ENCODE peak calls at places on chromosomes 7 and 10, in seven cellular contexts. Q is HFF-Myc, J is NB4, C is lower lobe of right lung, G is uterus, W is left lung, Z is psoas muscle. V is an unnamed sample.

GRCh38 chr7:141558544-141559183 is 7.5 kb downstream of the AGK start:
- DNase-seq in Z (no peak), J (no peak), G (no peak), W (no peak), Q (no peak), C (no peak), V (no peak)

GRCh38 chr10:59176241-59177030 is at the start of gene PHYHIPL:
- DNase-seq in J (no peak), Z (peak), Q (no peak), W (peak), G (no peak), C (peak), V (no peak)

GRCh38 chr7:89771003-89771636 is 383.1 kb upstream of the STEAP1 start:
- DNase-seq in W (no peak), Z (no peak), Q (no peak), J (no peak), C (no peak), G (no peak), V (no peak)

GRCh38 chr7:3272691-3273141 is 28.3 kb upstream of the SDK1 start:
- DNase-seq in W (no peak), Z (no peak), C (no peak), G (no peak), Q (peak), J (no peak), V (no peak)

GRCh38 chr7:159083001-159083697 is 61.5 kb downstream of the VIPR2 start:
- DNase-seq in G (no peak), Q (no peak), J (no peak), C (no peak), W (peak), Z (no peak), V (no peak)

GRCh38 chr7:155643804-155644177 is 670 bp upstream of the RBM33 start:
- DNase-seq in G (no peak), J (no peak), Q (no peak), Z (no peak), C (no peak), W (peak), V (no peak)

GRCh38 chr10:71746344-71747037 is 26.8 kb downstream of the VSIR start:
- DNase-seq in J (peak), Q (no peak), W (no peak), Z (peak), G (peak), C (peak), V (no peak)

GRCh38 chr7:234041-234711 is 41.8 kb downstream of the FAM20C start:
- DNase-seq in W (no peak), C (no peak), Q (no peak), Z (peak), J (no peak), G (no peak), V (no peak)

GRCh38 chr7:16178585-16178984 is 242.8 kb downstream of the CRPPA start:
- DNase-seq in G (no peak), W (no peak), Q (no peak), C (no peak), J (no peak), Z (no peak), V (no peak)

GRCh38 chr7:140035400-140036223 is 27.1 kb downstream of the PARP12 start:
- DNase-seq in G (no peak), Q (peak), J (no peak), C (no peak), W (no peak), Z (no peak), V (peak)

GRCh38 chr10:77392236-77392721 is 245.3 kb downstream of the KCNMA1 start:
- DNase-seq in Z (no peak), G (peak), W (no peak), Q (peak), C (no peak), J (no peak), V (peak)

GRCh38 chr7:95599069-95599468 is 2.8 kb upstream of the PDK4 start:
- DNase-seq in Q (no peak), Z (no peak), W (no peak), G (no peak), C (no peak), J (no peak), V (no peak)
- TF ChIP-seq CTCF in Q (no peak), Z (no peak), W (no peak), G (no peak), C (no peak), J (no peak), V (no peak)

GRCh38 chr7:38335123-38335489 is 61.7 kb upstream of the TARP start:
- DNase-seq in G (no peak), J (no peak), Z (no peak), C (no peak), W (no peak), Q (no peak), V (no peak)
- H3K4me3 ChIP-seq in G (no peak), J (peak), Z (no peak), C (peak), W (no peak), Q (no peak), V (no peak)

GRCh38 chr7:84914598-84914997 is 272.3 kb downstream of the SEMA3D start:
- DNase-seq in G (no peak), J (no peak), Z (no peak), Q (no peak), W (no peak), C (no peak), V (no peak)
- TF ChIP-seq CTCF in G (no peak), J (no peak), Z (no peak), Q (no peak), W (no peak), C (no peak), V (no peak)

DNA sequence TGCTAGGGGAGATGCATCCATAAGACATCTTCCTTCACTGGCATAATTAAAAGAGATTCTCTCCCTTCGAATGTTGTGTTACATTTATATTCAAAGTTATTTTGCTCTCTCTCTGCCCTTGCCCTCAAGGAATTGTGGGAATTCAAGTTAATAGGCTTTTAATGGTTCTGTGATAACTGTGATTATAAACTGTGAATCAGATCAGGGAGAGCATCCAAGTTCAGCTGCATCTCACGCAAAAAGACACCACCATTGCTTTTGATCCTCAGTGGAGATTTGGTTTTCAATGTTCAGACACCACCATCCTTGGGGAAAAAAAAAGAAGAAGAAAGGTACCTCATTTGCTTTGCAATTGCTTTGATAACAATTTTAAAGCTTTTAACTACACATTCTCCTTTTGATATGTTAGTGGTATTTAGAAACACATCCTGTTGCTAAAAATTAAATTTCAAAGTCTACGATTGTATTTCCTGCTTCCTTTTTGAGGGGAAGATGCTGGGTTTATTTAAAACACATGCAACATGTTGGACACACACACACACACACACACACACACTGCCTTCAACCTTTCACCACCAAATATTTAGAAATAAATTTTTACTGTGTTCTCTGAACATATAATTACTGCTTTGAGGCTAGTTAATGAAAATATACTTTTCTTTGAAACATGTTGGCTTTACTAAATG is 9.4 kb upstream of the TEX36 start:
- DNase-seq in C (no peak), W (no peak), J (no peak), Z (no peak), G (no peak), Q (no peak), V (peak)
- H3K4me3 ChIP-seq in C (no peak), W (no peak), J (no peak), Z (no peak), G (no peak), Q (no peak), V (no peak)

DNA sequence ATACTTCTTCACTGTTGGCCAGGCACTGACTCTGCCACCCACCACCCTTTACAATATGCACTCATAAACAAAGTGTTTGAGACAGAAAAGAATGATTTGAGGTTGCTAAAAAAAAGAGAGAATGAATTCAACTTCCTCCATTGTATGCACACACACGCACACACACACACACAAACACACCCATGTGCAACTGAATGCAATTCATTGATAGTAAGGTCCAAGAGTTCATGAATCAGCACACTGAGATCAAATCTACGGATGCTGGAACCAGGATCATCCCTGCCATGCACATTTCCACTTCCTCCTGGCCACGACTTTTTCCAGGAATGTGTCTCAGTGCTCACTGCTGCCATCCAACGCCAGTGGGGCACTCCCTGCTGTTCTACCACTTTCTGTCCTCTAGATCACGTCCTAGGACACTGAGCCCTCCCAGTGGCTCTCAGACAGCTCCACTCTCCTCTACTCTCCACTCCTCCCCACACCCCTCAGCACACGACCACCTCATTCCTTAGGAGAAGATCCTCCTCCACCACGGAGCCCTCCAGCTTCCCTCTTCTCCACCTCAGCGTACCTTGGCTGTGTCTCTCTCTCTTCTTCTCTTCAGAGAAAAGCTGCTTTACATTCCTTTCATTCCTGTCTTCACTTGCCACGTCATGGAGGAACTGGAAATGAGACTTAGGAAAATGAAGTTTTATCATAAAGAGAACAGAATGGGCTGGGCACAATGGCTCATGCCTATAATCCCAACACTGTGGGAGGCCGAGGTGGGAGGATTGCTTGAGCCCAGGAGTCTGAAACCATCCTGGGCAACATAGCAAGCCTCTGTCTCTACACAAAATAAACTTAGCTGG is 12.0 kb upstream of the TMEM213 start:
- DNase-seq in J (no peak), Z (no peak), Q (no peak), W (no peak), C (no peak), G (no peak), V (no peak)
- TF ChIP-seq CTCF in J (no peak), Z (no peak), Q (no peak), W (no peak), C (no peak), G (no peak), V (no peak)

GRCh38 chr10:118161434-118161833 is 114.7 kb upstream of the RAB11FIP2 start:
- DNase-seq in C (no peak), W (no peak), J (no peak), G (no peak), Z (no peak), Q (no peak), V (no peak)

GRCh38 chr10:118163227-118163626 is 116.5 kb upstream of the RAB11FIP2 start:
- DNase-seq in G (no peak), J (no peak), Z (peak), C (no peak), Q (peak), W (no peak), V (no peak)

GRCh38 chr10:118166951-118167350 is 120.2 kb upstream of the RAB11FIP2 start:
- DNase-seq in G (no peak), Q (no peak), J (no peak), C (no peak), Z (no peak), W (no peak), V (no peak)
- H3K4me3 ChIP-seq in G (no peak), Q (no peak), J (no peak), C (no peak), Z (no peak), W (no peak), V (no peak)